ENCODE peak calls at places on chromosomes 1 and 21, in ten cellular contexts. I is GM13977; P is stomach; B is PC-3; V is CD4-positive, alpha-beta T cell; H is HFFc6; M is body of pancreas; O is type B pancreatic cell; T is uterus; Q is lower lobe of right lung. X is an unnamed sample.

GRCh38 chr1:160163612-160164011 is 12.2 kb downstream of the ATP1A4 start:
- DNase-seq in I (no peak), P (no peak), B (peak), V (no peak), H (no peak), M (no peak), O (no peak), T (no peak), Q (no peak), X (no peak)

GRCh38 chr1:94970783-94971182 is 43.9 kb upstream of the CNN3 start:
- DNase-seq in I (no peak), P (no peak), B (peak), V (no peak), H (peak), M (no peak), O (no peak), T (no peak), Q (no peak), X (no peak)

GRCh38 chr21:38917045-38917774 is 111.5 kb downstream of the ETS2 start:
- DNase-seq in I (no peak), P (peak), B (peak), V (no peak), H (no peak), M (no peak), O (no peak), T (peak), Q (no peak), X (no peak)

GRCh38 chr1:52002038-52002917 is 11.8 kb upstream of the RAB3B start:
- DNase-seq in I (peak), P (no peak), B (peak), V (no peak), H (peak), M (peak), O (no peak), T (peak), Q (no peak), X (no peak)

GRCh38 chr1:36520056-36520455 is 37.3 kb upstream of the CSF3R start:
- DNase-seq in I (no peak), P (no peak), B (no peak), V (no peak), H (no peak), M (no peak), O (no peak), T (no peak), Q (no peak), X (no peak)

GRCh38 chr21:45551316-45551715 is 9.1 kb upstream of the SLC19A1 start:
- DNase-seq in I (no peak), P (no peak), B (peak), V (no peak), H (peak), M (peak), O (no peak), T (no peak), Q (peak), X (peak)

GRCh38 chr1:164602142-164602429 is 43.1 kb downstream of the PBX1 start:
- DNase-seq in I (no peak), P (peak), B (peak), V (no peak), H (no peak), M (peak), O (no peak), T (no peak), Q (peak), X (no peak)

GRCh38 chr21:42570841-42571387 is 57.3 kb downstream of the SLC37A1 start:
- DNase-seq in I (no peak), P (peak), B (peak), V (peak), H (no peak), M (peak), O (no peak), T (peak), Q (peak), X (no peak)

GRCh38 chr1:84823991-84824390 is 69.0 kb downstream of the LPAR3 start:
- DNase-seq in I (no peak), P (no peak), B (no peak), V (no peak), H (no peak), M (no peak), O (no peak), T (no peak), Q (no peak), X (no peak)

GRCh38 chr1:246793331-246793890 is 69.2 kb downstream of the SCCPDH start:
- DNase-seq in I (no peak), P (no peak), B (no peak), V (no peak), H (no peak), M (no peak), O (no peak), T (no peak), Q (no peak), X (no peak)

GRCh38 chr1:206506803-206507394 is 432 bp upstream of the RASSF5 start:
- DNase-seq in I (peak), P (peak), B (no peak), V (no peak), H (no peak), M (peak), O (no peak), T (no peak), Q (no peak), X (no peak)

GRCh38 chr1:148379697-148380096 is 103.4 kb downstream of the PPIAL4G start:
- DNase-seq in I (no peak), P (no peak), B (no peak), V (no peak), H (no peak), M (no peak), O (no peak), T (no peak), Q (no peak), X (no peak)

GRCh38 chr1:19086176-19086875 is 123.7 kb downstream of the UBR4 start:
- DNase-seq in I (no peak), P (peak), B (no peak), V (no peak), H (no peak), M (peak), O (no peak), T (no peak), Q (no peak), X (peak)

GRCh38 chr1:87805661-87806376 is 477.1 kb downstream of the LMO4 start:
- DNase-seq in I (no peak), P (no peak), B (peak), V (no peak), H (peak), M (peak), O (no peak), T (no peak), Q (no peak), X (no peak)

GRCh38 chr1:40928699-40929098 is 50.8 kb upstream of the CTPS1 start:
- DNase-seq in I (no peak), P (no peak), B (no peak), V (no peak), H (no peak), M (no peak), O (no peak), T (no peak), Q (no peak), X (no peak)

GRCh38 chr1:6353948-6354658 is 39.5 kb downstream of the ACOT7 start:
- DNase-seq in I (no peak), P (peak), B (peak), V (no peak), H (no peak), M (peak), O (no peak), T (peak), Q (peak), X (peak)

GRCh38 chr1:87149166-87150065 is 179.3 kb upstream of the LMO4 start:
- DNase-seq in I (no peak), P (no peak), B (peak), V (no peak), H (peak), M (no peak), O (no peak), T (no peak), Q (no peak), X (no peak)

GRCh38 chr1:222276062-222276461 is 271.8 kb downstream of the HHIPL2 start:
- DNase-seq in I (no peak), P (no peak), B (no peak), V (no peak), H (no peak), M (peak), O (no peak), T (no peak), Q (no peak), X (no peak)

GRCh38 chr1:224774378-224774777 is 155.1 kb upstream of the DNAH14 start:
- DNase-seq in I (no peak), P (no peak), B (peak), V (no peak), H (no peak), M (no peak), O (no peak), T (no peak), Q (no peak), X (no peak)

GRCh38 chr1:83791821-83792437 is 207.0 kb downstream of the TTLL7 start:
- DNase-seq in I (no peak), P (no peak), B (peak), V (no peak), H (peak), M (no peak), O (no peak), T (no peak), Q (no peak), X (no peak)

GRCh38 chr1:20211511-20211931 is 25.2 kb upstream of the PLA2G2C start:
- DNase-seq in I (no peak), P (no peak), B (peak), V (no peak), H (no peak), M (no peak), O (no peak), T (no peak), Q (no peak), X (no peak)

GRCh38 chr1:175757381-175758015 is 14.1 kb upstream of the TNR start:
- DNase-seq in I (peak), P (peak), B (peak), V (no peak), H (no peak), M (peak), O (no peak), T (no peak), Q (no peak), X (no peak)

GRCh38 chr21:15809818-15810217 is 80.0 kb downstream of the USP25 start:
- DNase-seq in I (no peak), P (no peak), B (no peak), V (no peak), H (no peak), M (no peak), O (no peak), T (no peak), Q (peak), X (peak)

GRCh38 chr1:94301186-94301585 is 63.8 kb upstream of the ARHGAP29 start:
- DNase-seq in I (no peak), P (no peak), B (peak), V (no peak), H (no peak), M (no peak), O (no peak), T (no peak), Q (no peak), X (no peak)

GRCh38 chr1:229464672-229465071 is 30.8 kb upstream of the ACTA1 start:
- DNase-seq in I (no peak), P (no peak), B (no peak), V (no peak), H (no peak), M (no peak), O (no peak), T (no peak), Q (no peak), X (no peak)

GRCh38 chr21:20882462-20883415 is 115.5 kb upstream of the NCAM2 start:
- DNase-seq in I (no peak), P (peak), B (peak), V (no peak), H (no peak), M (peak), O (no peak), T (no peak), Q (no peak), X (no peak)

GRCh38 chr1:61192666-61193325 is 110.4 kb downstream of the NFIA start:
- DNase-seq in I (no peak), P (no peak), B (no peak), V (no peak), H (no peak), M (no peak), O (no peak), T (no peak), Q (no peak), X (no peak)

GRCh38 chr1:204673909-204674701 is 11.4 kb downstream of the LRRN2 start:
- DNase-seq in I (no peak), P (no peak), B (no peak), V (no peak), H (no peak), M (no peak), O (no peak), T (no peak), Q (no peak), X (no peak)

GRCh38 chr1:226735576-226735975 is 3.5 kb downstream of the ITPKB start:
- DNase-seq in I (no peak), P (no peak), B (no peak), V (no peak), H (no peak), M (no peak), O (no peak), T (no peak), Q (no peak), X (no peak)

GRCh38 chr1:183871142-183871541 is 66.2 kb downstream of the RGL1 start:
- DNase-seq in I (no peak), P (no peak), B (peak), V (no peak), H (peak), M (no peak), O (no peak), T (peak), Q (no peak), X (no peak)

GRCh38 chr1:15836772-15837669 is 10.5 kb upstream of the SPEN start:
- DNase-seq in I (peak), P (peak), B (no peak), V (peak), H (no peak), M (peak), O (no peak), T (peak), Q (peak), X (peak)

GRCh38 chr1:179817789-179818188 is 59.8 kb downstream of the TOR1AIP2 start:
- DNase-seq in I (no peak), P (no peak), B (no peak), V (no peak), H (peak), M (peak), O (no peak), T (no peak), Q (no peak), X (peak)

GRCh38 chr1:32240140-32240951 is 6.7 kb upstream of the FAM167B start:
- DNase-seq in I (peak), P (peak), B (peak), V (peak), H (peak), M (peak), O (peak), T (peak), Q (peak), X (peak)

GRCh38 chr1:216641669-216642460 is 81.4 kb downstream of the ESRRG start:
- DNase-seq in I (no peak), P (no peak), B (no peak), V (no peak), H (no peak), M (no peak), O (no peak), T (no peak), Q (no peak), X (no peak)

GRCh38 chr1:20409971-20410370 is 76.0 kb downstream of the CAMK2N1 start:
- DNase-seq in I (no peak), P (no peak), B (no peak), V (no peak), H (no peak), M (no peak), O (peak), T (no peak), Q (no peak), X (no peak)

GRCh38 chr1:22142315-22143064 is 407 bp downstream of the WNT4 start:
- DNase-seq in I (peak), P (peak), B (peak), V (no peak), H (no peak), M (no peak), O (no peak), T (no peak), Q (no peak), X (peak)
- TF ChIP-seq CTCF in I (no peak), P (no peak), B (no peak), V (no peak), H (no peak), M (peak), O (peak), T (no peak), Q (no peak), X (peak)

GRCh38 chr1:244918422-244919319 is 54.3 kb upstream of the HNRNPU start:
- DNase-seq in I (peak), P (peak), B (peak), V (peak), H (no peak), M (peak), O (no peak), T (peak), Q (peak), X (peak)
- TF ChIP-seq CTCF in I (peak), P (peak), B (no peak), V (no peak), H (no peak), M (peak), O (no peak), T (no peak), Q (peak), X (peak)

GRCh38 chr1:75394386-75395139 is 216.4 kb downstream of the SLC44A5 start:
- DNase-seq in I (no peak), P (no peak), B (no peak), V (no peak), H (no peak), M (no peak), O (no peak), T (no peak), Q (no peak), X (no peak)

GRCh38 chr1:75396258-75396657 is 214.7 kb downstream of the SLC44A5 start:
- DNase-seq in I (no peak), P (no peak), B (no peak), V (no peak), H (no peak), M (no peak), O (no peak), T (no peak), Q (no peak), X (no peak)

GRCh38 chr1:75396745-75397144 is 214.2 kb downstream of the SLC44A5 start:
- DNase-seq in I (no peak), P (no peak), B (no peak), V (no peak), H (no peak), M (no peak), O (no peak), T (no peak), Q (no peak), X (no peak)

DNA sequence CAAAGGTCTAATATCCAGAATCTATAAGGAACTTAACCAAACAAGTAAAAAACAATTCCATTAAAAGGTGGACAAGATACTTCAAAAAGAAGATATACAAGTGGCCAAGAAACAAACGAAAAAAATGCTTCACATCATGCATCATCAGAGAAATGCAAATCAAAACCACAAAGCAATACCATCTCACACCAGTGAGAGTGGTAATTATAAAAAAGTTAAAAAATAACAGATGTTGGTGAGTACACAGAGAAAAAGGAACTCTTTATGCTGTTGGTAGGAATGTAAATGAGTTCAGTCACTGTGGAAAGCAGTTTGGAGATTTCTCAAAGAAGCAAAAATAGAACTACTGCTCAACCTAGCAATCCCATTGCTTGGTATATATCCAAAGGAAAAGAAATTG is 218.6 kb downstream of the SLC44A5 start:
- DNase-seq in I (no peak), P (no peak), B (no peak), V (no peak), H (no peak), M (no peak), O (no peak), T (no peak), Q (no peak), X (no peak)
- TF ChIP-seq CTCF in I (no peak), P (no peak), B (no peak), V (no peak), H (no peak), M (no peak), O (no peak), T (no peak), Q (no peak), X (no peak)

DNA sequence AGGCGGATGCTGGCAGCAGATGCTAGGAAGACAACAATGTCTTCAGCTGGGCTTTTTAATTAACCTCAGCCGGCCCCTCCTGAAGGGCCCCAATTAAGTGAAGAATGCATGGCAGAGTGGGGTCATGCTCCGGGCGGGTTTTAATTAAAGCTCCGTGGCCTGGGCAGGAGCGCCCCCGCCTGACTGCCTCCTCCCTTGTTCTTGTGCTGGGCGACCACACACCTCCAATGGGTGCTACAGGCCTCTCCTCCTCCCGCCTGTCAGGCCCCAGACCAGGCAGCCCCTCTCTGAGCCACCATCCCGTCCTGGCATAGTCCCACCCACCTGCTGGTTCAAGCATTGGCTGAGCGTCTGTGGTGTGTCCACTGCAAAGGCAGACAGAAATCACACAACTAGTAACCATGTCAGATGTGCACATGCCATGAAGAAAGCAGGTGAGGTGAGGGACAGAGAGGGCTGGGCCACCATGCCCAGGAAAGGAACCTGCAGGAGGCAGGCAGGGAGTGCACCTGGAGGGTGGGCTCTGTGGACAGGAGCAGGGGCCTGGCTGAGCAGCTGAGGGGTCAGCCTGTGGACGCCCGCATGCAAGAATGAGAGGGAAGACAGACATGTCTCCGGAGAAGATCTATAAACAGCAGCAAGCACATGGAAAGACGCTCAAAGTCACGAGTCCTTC is 8.5 kb upstream of the ARF1 start:
- DNase-seq in I (no peak), P (peak), B (no peak), V (no peak), H (no peak), M (no peak), O (no peak), T (no peak), Q (peak), X (no peak)
- TF ChIP-seq CTCF in I (peak), P (no peak), B (peak), V (no peak), H (peak), M (no peak), O (no peak), T (no peak), Q (peak), X (peak)

DNA sequence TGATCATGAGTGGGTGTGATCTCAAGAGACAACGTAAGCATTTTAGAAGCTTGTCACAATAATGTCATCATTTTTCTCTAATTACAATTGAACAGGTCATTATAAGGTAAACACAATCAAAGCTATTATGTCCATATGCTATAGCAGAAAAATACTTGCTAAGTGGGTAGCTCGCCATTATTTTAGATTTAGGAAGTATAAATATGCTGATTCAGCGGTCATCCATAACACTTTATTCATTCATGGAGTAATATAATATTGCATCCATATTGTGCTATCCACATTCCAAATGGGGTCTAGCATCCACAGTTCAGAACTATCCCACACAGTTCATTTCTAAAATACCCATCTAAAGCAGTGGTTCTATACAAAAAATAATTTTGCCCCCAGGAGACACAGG is 8.4 kb downstream of the KRTAP15-1 start:
- DNase-seq in I (no peak), P (no peak), B (no peak), V (no peak), H (no peak), M (no peak), O (no peak), T (no peak), Q (no peak), X (no peak)
- TF ChIP-seq CTCF in I (no peak), P (no peak), B (no peak), V (no peak), H (no peak), M (no peak), O (no peak), T (no peak), Q (no peak), X (no peak)